ENCODE peak calls at places on chromosomes 2 and 18, in six cellular contexts. R is HL-60, Q is tibial nerve, T is natural killer cell, B is cardiac muscle cell, H is IMR-90. K is an unnamed sample.

GRCh38 chr2:216551234-216551633 is 52.6 kb downstream of the RPL37A start:
- DNase-seq in R (no peak), Q (no peak), T (no peak), B (no peak), H (peak; percentile 88), K (no peak)

GRCh38 chr18:79922971-79923411 is 28.5 kb downstream of the SLC66A2 start:
- DNase-seq in R (no peak), Q (no peak), T (no peak), B (no peak), H (no peak), K (no peak)

GRCh38 chr2:46385786-46386577 is 88.8 kb downstream of the EPAS1 start:
- DNase-seq in R (peak; percentile 79), Q (no peak), T (no peak), B (no peak), H (peak; percentile 40), K (no peak)

GRCh38 chr2:40213071-40213470 is 238.8 kb downstream of the SLC8A1 start:
- DNase-seq in R (no peak), Q (no peak), T (no peak), B (no peak), H (peak; percentile 83), K (no peak)

GRCh38 chr2:142981069-142981378 is 103.6 kb downstream of the KYNU start:
- DNase-seq in R (no peak), Q (no peak), T (no peak), B (no peak), H (no peak), K (no peak)

GRCh38 chr2:134539946-134540345 is 178.9 kb downstream of the TMEM163 start:
- DNase-seq in R (no peak), Q (no peak), T (no peak), B (no peak), H (no peak), K (no peak)

GRCh38 chr2:137659616-137660015 is 304.7 kb upstream of the HNMT start:
- DNase-seq in R (no peak), Q (no peak), T (no peak), B (no peak), H (no peak), K (no peak)

GRCh38 chr2:178882666-178883440 is 75.6 kb upstream of the TTN start:
- DNase-seq in R (no peak), Q (no peak), T (no peak), B (no peak), H (peak; percentile 31), K (no peak)

GRCh38 chr2:94982661-94983060 is 42.8 kb upstream of the MAL start:
- DNase-seq in R (no peak), Q (no peak), T (no peak), B (no peak), H (peak; percentile 32), K (no peak)

GRCh38 chr2:120395686-120396518 is 50.0 kb downstream of the INHBB start:
- DNase-seq in R (no peak), Q (no peak), T (no peak), B (peak; percentile 79), H (no peak), K (peak; percentile 6)

GRCh38 chr2:109670556-109671411 is 56.6 kb downstream of the SOWAHC start:
- DNase-seq in R (no peak), Q (no peak), T (no peak), B (no peak), H (no peak), K (no peak)

GRCh38 chr2:172299741-172300140 is 127.6 kb upstream of the ITGA6 start:
- DNase-seq in R (no peak), Q (no peak), T (no peak), B (no peak), H (peak; percentile 91), K (no peak)

GRCh38 chr2:137886432-137886831 is 77.8 kb upstream of the HNMT start:
- DNase-seq in R (peak; percentile 7), Q (no peak), T (no peak), B (peak; percentile 34), H (no peak), K (no peak)

GRCh38 chr2:138035597-138036217 is 71.4 kb downstream of the HNMT start:
- DNase-seq in R (no peak), Q (no peak), T (no peak), B (no peak), H (no peak), K (no peak)

GRCh38 chr18:56748698-56749268 is 97.6 kb downstream of the WDR7 start:
- DNase-seq in R (no peak), Q (no peak), T (no peak), B (peak; percentile 53), H (peak; percentile 57), K (no peak)

GRCh38 chr2:196245746-196246145 is 74.4 kb upstream of the STK17B start:
- DNase-seq in R (no peak), Q (no peak), T (no peak), B (no peak), H (no peak), K (no peak)

GRCh38 chr2:215517391-215517790 is 81.5 kb upstream of the FN1 start:
- DNase-seq in R (no peak), Q (no peak), T (no peak), B (no peak), H (no peak), K (no peak)

GRCh38 chr2:24597181-24597870 is 106.3 kb downstream of the NCOA1 start:
- DNase-seq in R (no peak), Q (no peak), T (no peak), B (no peak), H (no peak), K (no peak)

GRCh38 chr2:100292022-100292580 is 30.2 kb downstream of the LONRF2 start:
- DNase-seq in R (peak; percentile 88), Q (no peak), T (no peak), B (peak; percentile 26), H (peak; percentile 96), K (no peak)

DNA sequence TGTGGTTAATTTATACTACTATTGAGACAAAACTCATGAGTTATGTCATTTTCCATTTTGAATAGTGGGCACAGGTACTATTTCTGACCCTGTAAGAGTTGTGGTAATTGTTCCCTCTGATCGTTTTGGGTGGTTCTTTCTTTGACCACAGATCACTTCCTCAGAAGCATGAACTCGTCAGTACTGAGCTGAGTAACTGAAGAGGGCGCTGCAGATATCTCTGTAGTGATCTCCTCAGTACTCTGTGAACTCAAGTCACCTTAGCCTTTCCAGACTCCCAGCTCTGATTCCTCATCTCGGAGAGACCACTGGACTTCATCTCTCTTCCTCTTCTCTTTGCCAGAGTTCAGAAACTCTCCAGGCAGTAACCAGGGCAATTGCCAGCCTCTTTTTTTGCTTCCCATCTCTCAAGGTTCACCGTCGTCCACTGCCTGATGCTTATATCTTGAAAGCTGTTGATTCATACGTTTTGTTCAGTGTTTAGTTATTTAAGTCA is 9.4 kb upstream of the IL1RL1 start:
- DNase-seq in R (peak; percentile 74), Q (peak; percentile 34), T (peak; percentile 24), B (peak; percentile 53), H (peak; percentile 32), K (no peak)
- TF ChIP-seq CTCF in R (peak; percentile 42), Q (peak; percentile 8), T (peak; percentile 56), B (peak; percentile 61), H (peak; percentile 26), K (no peak)

DNA sequence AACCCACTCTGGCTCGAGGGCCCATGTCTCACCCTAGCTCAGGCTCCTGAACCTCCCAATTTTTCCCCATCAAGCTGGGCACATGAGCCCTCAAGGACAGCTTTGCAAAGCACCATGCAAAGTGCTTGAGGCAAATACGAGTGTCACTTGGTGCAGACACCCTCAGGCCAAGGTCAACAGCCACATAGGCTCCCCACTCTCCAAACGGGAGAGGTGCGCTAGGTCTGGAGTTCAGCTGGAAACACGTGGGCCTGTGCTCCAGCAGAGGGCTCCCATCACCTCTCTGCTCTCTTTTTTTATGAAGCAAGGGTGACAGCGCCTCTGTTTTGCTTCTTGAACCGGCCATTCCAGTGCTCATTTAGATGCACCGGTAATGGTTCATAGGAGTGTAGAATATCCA is 11.9 kb upstream of the ARHGAP25 start:
- DNase-seq in R (no peak), Q (no peak), T (no peak), B (no peak), H (no peak), K (no peak)
- TF ChIP-seq CTCF in R (no peak), Q (no peak), T (no peak), B (peak; percentile 22), H (no peak), K (no peak)

GRCh38 chr2:156192468-156192867 is 140.1 kb downstream of the NR4A2 start:
- DNase-seq in R (no peak), Q (no peak), T (no peak), B (no peak), H (no peak), K (no peak)
- TF ChIP-seq CTCF in R (no peak), Q (no peak), T (no peak), B (peak; percentile 12), H (peak; percentile 27), K (no peak)

GRCh38 chr2:9765611-9766531 is 77.4 kb upstream of the TAF1B start:
- DNase-seq in R (no peak), Q (no peak), T (no peak), B (no peak), H (no peak), K (no peak)
- TF ChIP-seq CTCF in R (no peak), Q (no peak), T (no peak), B (no peak), H (no peak), K (no peak)

GRCh38 chr2:45343618-45344017 is 267.4 kb downstream of the SRBD1 start:
- DNase-seq in R (no peak), Q (no peak), T (no peak), B (no peak), H (peak; percentile 44), K (no peak)
- TF ChIP-seq CTCF in R (no peak), Q (no peak), T (no peak), B (no peak), H (no peak), K (no peak)

GRCh38 chr2:124563415-124563814 is 538.3 kb downstream of the CNTNAP5 start:
- DNase-seq in R (no peak), Q (no peak), T (no peak), B (no peak), H (no peak), K (no peak)
- TF ChIP-seq CTCF in R (no peak), Q (no peak), T (no peak), B (no peak), H (no peak), K (no peak)

K was measured in activated B cell treated with CpG ODN at 0.5 μM for 24 hours.